ENCODE peak calls at places on chromosomes 12 and 14, in nine cellular contexts. Q is HCT116, O is MM.1S, U is A549, I is uterus, Y is GM12865, M is fibroblast of pulmonary artery, D is epithelial cell of esophagus, J is GM23338. R is an unnamed sample.
A peak's percentile ranks its signal among the peaks of the same experiment; 100 is the strongest.

GRCh38 chr12:119841433-119842210 is 35.5 kb downstream of the CIT start:
- DNase-seq in O (no peak), M (peak; percentile 3), I (no peak), D (no peak), Y (no peak), Q (no peak), U (no peak), J (no peak), R (no peak)

GRCh38 chr12:87820524-87821194 is 208.5 kb downstream of the C12orf50 start:
- DNase-seq in O (no peak), Y (no peak), I (no peak), Q (peak; percentile 64), D (peak; percentile 77), J (no peak), U (no peak), M (peak; percentile 68), R (no peak)

GRCh38 chr12:59142175-59142574 is 221.9 kb upstream of the LRIG3 start:
- DNase-seq in D (no peak), J (no peak), I (no peak), Q (no peak), Y (no peak), U (no peak), O (no peak), M (no peak), R (no peak)

GRCh38 chr12:58071994-58072393 is 130.6 kb downstream of the ATP23 start:
- DNase-seq in M (no peak), Q (no peak), I (no peak), Y (no peak), U (no peak), O (no peak), D (no peak), J (no peak), R (no peak)

GRCh38 chr12:91870872-91871707 is 274.6 kb downstream of the BTG1 start:
- DNase-seq in I (no peak), Q (no peak), O (no peak), U (no peak), D (peak; percentile 15), J (no peak), Y (no peak), M (no peak), R (no peak)

GRCh38 chr12:121390856-121391255 is 9.1 kb upstream of the RNF34 start:
- DNase-seq in D (peak; percentile 94), I (no peak), O (no peak), J (no peak), M (no peak), U (no peak), Q (no peak), Y (no peak), R (no peak)

GRCh38 chr14:52235434-52235833 is 32.1 kb upstream of the PTGDR start:
- DNase-seq in I (no peak), M (no peak), J (no peak), O (no peak), Q (no peak), U (no peak), D (no peak), Y (no peak), R (no peak)

GRCh38 chr12:12734561-12735071 is 17.4 kb downstream of the CDKN1B start:
- DNase-seq in I (no peak), D (no peak), M (no peak), Y (no peak), J (no peak), U (no peak), Q (no peak), O (no peak), R (no peak)

GRCh38 chr14:99199854-99200653 is 71.9 kb downstream of the BCL11B start:
- DNase-seq in O (no peak), M (no peak), I (no peak), U (no peak), D (no peak), J (no peak), Q (no peak), Y (no peak), R (no peak)

GRCh38 chr12:70338531-70338930 is 27.6 kb upstream of the KCNMB4 start:
- DNase-seq in Y (no peak), J (no peak), M (no peak), O (no peak), I (no peak), U (no peak), D (no peak), Q (no peak), R (no peak)

GRCh38 chr12:113184900-113185179 is 438 bp downstream of the DDX54 start:
- DNase-seq in U (peak; percentile 90), O (peak; percentile 80), I (peak; percentile 87), D (peak; percentile 90), Q (peak; percentile 76), Y (peak; percentile 94), M (peak; percentile 91), J (peak; percentile 94), R (peak; percentile 91)

GRCh38 chr14:74478996-74479635 is 14.0 kb downstream of the NPC2 start:
- DNase-seq in J (peak; percentile 78), O (no peak), Y (no peak), I (no peak), D (peak; percentile 38), U (peak; percentile 46), Q (no peak), M (peak; percentile 54), R (no peak)
- TF ChIP-seq CTCF in J (peak; percentile 97), O (peak; percentile 13), Y (peak; percentile 19), I (peak; percentile 71), D (peak; percentile 78), U (peak; percentile 78), Q (peak; percentile 89), M (peak; percentile 76), R (peak; percentile 42)

GRCh38 chr14:89415139-89415538 is 1.9 kb downstream of the FOXN3 start:
- DNase-seq in O (no peak), J (no peak), D (no peak), Q (no peak), M (no peak), Y (no peak), I (no peak), U (no peak), R (no peak)
- H3K4me3 ChIP-seq in O (no peak overlapping the region), J (peak overlapping the region; percentile 98), D (peak overlapping the region; percentile 86), Q (no peak overlapping the region), M (peak overlapping the region; percentile 91), Y (peak overlapping the region; percentile 99), I (peak overlapping the region; percentile 100), U (peak overlapping the region; percentile 96), R (peak overlapping the region; percentile 94)

DNA sequence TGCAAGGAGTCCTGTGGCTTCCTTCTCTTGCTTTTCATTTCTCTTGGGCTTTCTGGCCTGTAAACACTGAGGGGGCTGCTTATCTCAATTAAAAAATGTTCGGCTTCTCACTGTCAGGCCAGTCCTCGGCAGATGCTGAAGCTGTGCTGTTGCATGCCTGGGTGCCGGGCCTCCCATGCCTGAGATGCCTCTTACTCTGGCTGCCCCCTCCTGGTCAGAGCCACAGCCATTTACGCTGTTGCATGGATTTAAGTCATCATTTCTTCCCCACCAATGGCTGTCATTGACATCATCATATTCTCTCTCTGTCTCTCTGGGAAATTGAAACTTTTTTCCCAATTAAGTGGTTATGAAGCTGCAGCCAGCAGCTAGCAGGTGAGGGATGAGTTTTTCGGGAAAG is 53.7 kb downstream of the FOXN4 start:
- DNase-seq in J (peak; percentile 70), Y (peak; percentile 14), M (peak; percentile 43), O (no peak), Q (no peak), D (peak; percentile 11), U (no peak), I (no peak), R (no peak)
- TF ChIP-seq CTCF in J (peak; percentile 43), Y (no peak), M (peak; percentile 20), O (no peak), Q (peak; percentile 23), D (peak; percentile 14), U (no peak), I (no peak), R (no peak)

GRCh38 chr14:50871914-50872732 is at the start of gene ABHD12B:
- DNase-seq in D (no peak), O (no peak), Y (no peak), I (no peak), Q (no peak), U (no peak), M (peak; percentile 9), J (peak; percentile 52), R (no peak)
- H3K4me3 ChIP-seq in D (no peak within 1 kb of the TSS), O (no peak within 1 kb of the TSS), Y (no peak within 1 kb of the TSS), I (no peak within 1 kb of the TSS), Q (no peak within 1 kb of the TSS), U (no peak within 1 kb of the TSS), M (no peak within 1 kb of the TSS), J (peak within 1 kb of the TSS; percentile 55), R (peak within 1 kb of the TSS; percentile 33)

DNA sequence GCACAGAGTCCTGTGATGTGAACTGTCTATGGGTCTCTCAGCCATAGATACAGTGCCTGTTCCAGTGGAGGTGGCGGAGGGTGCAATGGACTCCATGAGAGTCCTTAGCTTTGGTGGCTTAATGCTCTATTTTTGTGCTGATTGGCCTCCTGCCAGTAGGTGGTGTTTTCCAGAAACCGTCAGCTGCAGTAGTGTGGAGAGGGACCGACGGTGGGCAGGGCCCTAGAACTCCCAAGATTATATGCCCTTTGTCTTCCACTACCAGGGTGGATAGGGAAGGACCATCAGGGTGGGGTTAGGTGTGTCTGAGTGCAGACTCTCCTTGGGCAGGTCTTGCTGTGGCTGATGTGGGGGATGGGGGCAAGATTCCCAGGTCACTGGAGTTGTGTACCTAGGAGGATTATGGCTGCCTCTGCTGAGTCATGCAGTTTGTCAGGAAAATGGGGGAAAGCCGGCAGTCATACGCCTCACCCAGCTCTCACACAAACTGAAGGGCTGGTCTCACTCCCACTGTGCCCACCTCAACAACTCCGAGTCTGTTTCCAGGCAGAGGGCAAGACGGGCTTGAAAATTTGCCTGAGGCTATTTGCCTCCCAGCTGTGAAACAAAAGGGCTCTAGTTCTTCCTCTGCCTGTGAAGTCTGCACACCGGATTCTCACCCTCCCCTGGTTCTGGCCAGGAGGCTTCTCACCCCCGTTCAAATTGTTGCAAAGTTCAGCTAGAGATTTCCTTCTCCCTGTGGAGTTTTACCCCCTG is 24.9 kb upstream of the ZDHHC17 start:
- DNase-seq in U (no peak), M (no peak), O (no peak), I (no peak), Q (no peak), J (peak; percentile 19), D (no peak), Y (no peak), R (peak; percentile 10)
- TF ChIP-seq CTCF in U (no peak), M (no peak), O (no peak), I (no peak), Q (no peak), J (peak; percentile 41), D (no peak), Y (no peak), R (no peak)